ENCODE peak calls at places on chromosomes 4 and X, in six cellular contexts. V, R, M, I, T and G are unnamed samples.

GRCh38 chr4:610411-611261 is 14.7 kb upstream of the PDE6B start:
- DNase-seq in V (no peak), R (peak), M (no peak), I (peak), T (no peak), G (no peak)

GRCh38 chr4:152052431-152053057 is 291.7 kb upstream of the GATB start:
- DNase-seq in V (no peak), R (peak), M (no peak), I (no peak), T (no peak), G (no peak)

GRCh38 chr4:137597751-137598493 is 65.6 kb upstream of the PCDH18 start:
- DNase-seq in V (no peak), R (peak), M (no peak), I (no peak), T (no peak), G (no peak)

GRCh38 chrX:154020500-154021115 is 906 bp upstream of the IRAK1 start:
- DNase-seq in V (no peak), R (no peak), M (no peak), I (no peak), T (no peak), G (no peak)

GRCh38 chr4:70705146-70705855 is 16.5 kb upstream of the RUFY3 start:
- DNase-seq in V (peak), R (peak), M (peak), I (peak), T (peak), G (no peak)

GRCh38 chr4:125489952-125490690 is 175.4 kb downstream of the FAT4 start:
- DNase-seq in V (no peak), R (no peak), M (no peak), I (no peak), T (no peak), G (no peak)

GRCh38 chr4:39539026-39539690 is 11.9 kb upstream of the UGDH start:
- DNase-seq in V (no peak), R (no peak), M (no peak), I (no peak), T (no peak), G (peak)

GRCh38 chr4:158193171-158193749 is 17.0 kb upstream of the TMEM144 start:
- DNase-seq in V (peak), R (peak), M (no peak), I (no peak), T (no peak), G (no peak)

GRCh38 chr4:156298230-156298629 is 344.6 kb upstream of the CTSO start:
- DNase-seq in V (peak), R (peak), M (no peak), I (peak), T (no peak), G (peak)

GRCh38 chr4:8264106-8264505 is 5.4 kb upstream of the HTRA3 start:
- DNase-seq in V (no peak), R (no peak), M (no peak), I (no peak), T (no peak), G (no peak)

GRCh38 chr4:40555176-40555900 is 74.3 kb downstream of the RBM47 start:
- DNase-seq in V (no peak), R (no peak), M (no peak), I (no peak), T (no peak), G (no peak)

GRCh38 chr4:13990596-13991589 is 363.4 kb upstream of the BOD1L1 start:
- DNase-seq in V (peak), R (no peak), M (no peak), I (no peak), T (no peak), G (no peak)

GRCh38 chrX:134377537-134377936 is 82.4 kb upstream of the HPRT1 start:
- DNase-seq in V (no peak), R (peak), M (no peak), I (peak), T (peak), G (no peak)

GRCh38 chr4:24742773-24743676 is 52.3 kb upstream of the SOD3 start:
- DNase-seq in V (no peak), R (no peak), M (no peak), I (no peak), T (no peak), G (no peak)

GRCh38 chrX:46710927-46711623 is 47.8 kb downstream of the SLC9A7 start:
- DNase-seq in V (peak), R (no peak), M (peak), I (no peak), T (no peak), G (no peak)

GRCh38 chr4:7764466-7764865 is 175.2 kb downstream of the AFAP1 start:
- DNase-seq in V (no peak), R (no peak), M (no peak), I (no peak), T (no peak), G (no peak)

GRCh38 chrX:77628294-77629025 is 157.6 kb downstream of the ATRX start:
- DNase-seq in V (no peak), R (no peak), M (no peak), I (no peak), T (no peak), G (no peak)

GRCh38 chr4:6625256-6625655 is 15.2 kb upstream of the MRFAP1 start:
- DNase-seq in V (no peak), R (no peak), M (no peak), I (no peak), T (no peak), G (no peak)

GRCh38 chrX:38216642-38217041 is 4.0 kb downstream of the SRPX start:
- DNase-seq in V (no peak), R (peak), M (no peak), I (no peak), T (no peak), G (peak)

GRCh38 chr4:181662383-181662782 is 580.8 kb upstream of the TENM3 start:
- DNase-seq in V (no peak), R (peak), M (no peak), I (peak), T (no peak), G (no peak)

GRCh38 chrX:118973389-118974087 is 880 bp upstream of the LONRF3 start:
- DNase-seq in V (peak), R (no peak), M (peak), I (no peak), T (no peak), G (no peak)

GRCh38 chr4:48247142-48247877 is 22.3 kb downstream of the TEC start:
- DNase-seq in V (no peak), R (peak), M (no peak), I (no peak), T (no peak), G (no peak)

GRCh38 chr4:129336457-129336856 is 240.5 kb downstream of the C4orf33 start:
- DNase-seq in V (no peak), R (no peak), M (no peak), I (no peak), T (no peak), G (no peak)

GRCh38 chr4:76753814-76754213 is 144.1 kb downstream of the SOWAHB start:
- DNase-seq in V (no peak), R (peak), M (no peak), I (peak), T (no peak), G (peak)

GRCh38 chr4:145865274-145865941 is 73.2 kb downstream of the ZNF827 start:
- DNase-seq in V (no peak), R (no peak), M (no peak), I (no peak), T (no peak), G (no peak)

GRCh38 chrX:130120321-130120731 is 10.0 kb upstream of the ELF4 start:
- DNase-seq in V (no peak), R (no peak), M (no peak), I (no peak), T (peak), G (no peak)

GRCh38 chr4:83150563-83151330 is 36.2 kb upstream of the PLAC8 start:
- DNase-seq in V (no peak), R (peak), M (no peak), I (no peak), T (no peak), G (no peak)

GRCh38 chr4:87932718-87933136 is 42.8 kb upstream of the SPP1 start:
- DNase-seq in V (no peak), R (no peak), M (no peak), I (no peak), T (no peak), G (no peak)

GRCh38 chrX:153875391-153876111 is 10.4 kb downstream of the L1CAM start:
- DNase-seq in V (peak), R (peak), M (peak), I (no peak), T (peak), G (no peak)

GRCh38 chrX:10922841-10923240 is 188.3 kb upstream of the HCCS start:
- DNase-seq in V (no peak), R (no peak), M (no peak), I (no peak), T (no peak), G (no peak)

GRCh38 chrX:139559383-139560042 is 29.0 kb downstream of the F9 start:
- DNase-seq in V (peak), R (peak), M (peak), I (no peak), T (no peak), G (no peak)

GRCh38 chr4:102196221-102196620 is 149.1 kb downstream of the SLC39A8 start:
- DNase-seq in V (no peak), R (peak), M (no peak), I (peak), T (no peak), G (no peak)

GRCh38 chr4:146124023-146124680 is 51.4 kb upstream of the LSM6 start:
- DNase-seq in V (no peak), R (peak), M (peak), I (no peak), T (peak), G (no peak)

GRCh38 chrX:40040686-40041461 is 56.9 kb downstream of the BCOR start:
- DNase-seq in V (no peak), R (no peak), M (no peak), I (no peak), T (no peak), G (no peak)

GRCh38 chrX:119638725-119639471 is 32.7 kb upstream of the NKRF start:
- DNase-seq in V (no peak), R (no peak), M (no peak), I (no peak), T (no peak), G (no peak)